ENCODE peak calls at places on chromosomes 6 and 20, in five cellular contexts. S is esophagus muscularis mucosa, O is cardiac muscle cell, Y is neural progenitor cell, H is right cardiac atrium. W is an unnamed sample. For H3K4me1, the result is how much of the 10 kb centered on the place peaks cover.

GRCh38 chr6:33816911-33817310 is 13.1 kb upstream of the MLN start:
- DNase-seq in S (no peak), H (no peak), O (no peak), Y (no peak), W (no peak)

GRCh38 chr20:36102809-36103596 is 51.5 kb upstream of the EPB41L1 start:
- DNase-seq in S (no peak), H (no peak), O (peak), Y (no peak), W (peak)

GRCh38 chr20:18005170-18005989 is 36.6 kb downstream of the MGME1 start:
- DNase-seq in O (no peak), H (no peak), S (no peak), Y (no peak), W (no peak)

GRCh38 chr20:33902011-33902410 is 90.9 kb downstream of the CHMP4B start:
- DNase-seq in O (no peak), S (no peak), Y (no peak), H (no peak), W (no peak)

GRCh38 chr6:99349620-99350141 is at the start of gene FAXC:
- DNase-seq in O (peak), H (peak), Y (peak), S (no peak), W (peak)

GRCh38 chr6:33206864-33207568 is 1.3 kb upstream of the RING1 start:
- DNase-seq in Y (peak), O (no peak), H (no peak), S (no peak), W (peak)

GRCh38 chr6:38212116-38212515 is 392.6 kb downstream of the ZFAND3 start:
- DNase-seq in Y (no peak), H (no peak), S (peak), O (no peak), W (no peak)

GRCh38 chr20:35404614-35405259 is 7.0 kb downstream of the UQCC1 start:
- DNase-seq in O (no peak), Y (no peak), S (no peak), H (no peak), W (no peak)

GRCh38 chr6:15077964-15078363 is 167.9 kb upstream of the JARID2 start:
- DNase-seq in H (no peak), O (no peak), Y (peak), S (no peak), W (no peak)

GRCh38 chr20:44501448-44501847 is 20.4 kb downstream of the SERINC3 start:
- DNase-seq in S (no peak), Y (no peak), H (no peak), O (peak), W (no peak)

GRCh38 chr20:17680128-17680835 is 1.8 kb downstream of the RRBP1 start:
- DNase-seq in Y (peak), H (peak), O (peak), S (no peak), W (peak)

GRCh38 chr20:64162239-64162621 is 2.0 kb upstream of the MYT1 start:
- DNase-seq in S (no peak), O (no peak), Y (no peak), H (no peak), W (no peak)

GRCh38 chr20:47030271-47030810 is 135.7 kb downstream of the EYA2 start:
- DNase-seq in S (no peak), H (no peak), O (no peak), Y (no peak), W (no peak)

GRCh38 chr6:13238017-13238416 is 90.3 kb downstream of the TBC1D7 start:
- DNase-seq in Y (no peak), O (no peak), S (no peak), H (no peak), W (no peak)

GRCh38 chr20:37123441-37123840 is 27.6 kb upstream of the RBL1 start:
- DNase-seq in Y (no peak), H (no peak), O (no peak), S (no peak), W (no peak)

GRCh38 chr6:138032571-138032970 is 74.6 kb downstream of the PERP start:
- DNase-seq in H (no peak), Y (no peak), S (peak), O (no peak), W (no peak)

GRCh38 chr6:167078745-167079144 is 44.2 kb upstream of the CCR6 start:
- DNase-seq in Y (no peak), O (no peak), H (no peak), S (no peak), W (no peak)

GRCh38 chr6:133247581-133247980 is 6.4 kb downstream of the EYA4 start:
- DNase-seq in S (no peak), H (no peak), Y (no peak), O (no peak), W (no peak)

GRCh38 chr20:9330151-9330550 is 184.2 kb upstream of the LAMP5 start:
- DNase-seq in Y (no peak), H (no peak), S (no peak), O (no peak), W (peak)

GRCh38 chr20:48285656-48286055 is 500.4 kb upstream of the SULF2 start:
- DNase-seq in H (no peak), Y (no peak), O (no peak), S (no peak), W (no peak)

GRCh38 chr20:49380245-49380875 is 102.1 kb downstream of the KCNB1 start:
- DNase-seq in Y (peak), H (no peak), S (no peak), O (no peak), W (no peak)

GRCh38 chr20:61587910-61588309 is 335.8 kb downstream of the CDH4 start:
- DNase-seq in H (no peak), S (no peak), Y (no peak), O (no peak), W (no peak)

GRCh38 chr6:5150676-5151075 is 65.5 kb downstream of the PPP1R3G start:
- DNase-seq in Y (no peak), S (no peak), O (no peak), H (no peak), W (no peak)

GRCh38 chr6:151442359-151442758 is 9.6 kb downstream of the RMND1 start:
- DNase-seq in Y (no peak), O (no peak), S (no peak), H (no peak), W (no peak)

GRCh38 chr6:64672131-64672530 is 1034.9 kb downstream of the EYS start:
- DNase-seq in Y (no peak), O (peak), S (no peak), H (no peak), W (no peak)

DNA sequence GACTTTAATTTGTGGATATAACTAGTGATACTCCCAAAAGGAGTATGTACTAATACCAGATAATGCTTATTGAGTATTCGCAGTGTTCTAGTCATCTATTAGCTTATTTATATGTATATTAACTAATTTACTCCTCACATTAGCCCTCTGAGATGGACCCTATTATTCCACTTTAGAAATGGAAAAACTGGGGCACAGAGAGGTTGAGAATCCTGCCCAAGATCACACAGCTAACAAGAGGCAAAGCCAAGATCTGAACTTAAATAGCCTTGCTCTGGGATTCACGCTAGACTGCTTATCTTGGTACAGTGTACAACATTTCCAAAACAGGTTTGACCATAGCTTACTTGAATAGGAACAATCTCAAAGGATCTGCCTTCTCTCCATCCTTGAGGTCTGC is 8.5 kb upstream of the SPO11 start:
- DNase-seq in O (no peak), S (no peak), Y (no peak), H (no peak), W (no peak)
- H3K4me1 ChIP-seq in O (under half), S (under half), Y (under half), H (under half), W (under half)

DNA sequence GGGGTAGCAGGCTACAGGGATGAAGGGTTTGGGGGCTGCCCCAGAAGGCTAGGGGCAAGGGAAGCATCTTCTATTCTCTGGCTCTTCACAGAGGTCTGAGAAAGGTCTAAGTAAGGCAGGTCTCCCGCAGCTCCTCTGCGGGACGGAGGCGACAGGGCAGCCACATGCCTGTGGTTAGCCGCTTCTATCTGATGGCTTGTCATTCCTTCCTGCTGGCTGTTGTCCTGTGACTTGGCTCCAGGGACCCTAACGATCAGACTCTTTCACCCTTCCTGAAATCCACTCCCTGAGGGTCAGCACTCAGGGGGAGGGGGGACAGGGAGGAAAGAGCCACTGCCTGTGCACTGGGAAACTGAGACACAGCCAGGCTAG is 673 bp downstream of the CST7 start:
- DNase-seq in H (no peak), Y (no peak), O (no peak), S (no peak), W (no peak)
- H3K4me1 ChIP-seq in H (under half), Y (under half), O (under half), S (under half), W (under half)

GRCh38 chr20:658731-659291 is 5.8 kb upstream of the SRXN1 start:
- DNase-seq in Y (no peak), O (no peak), H (no peak), S (no peak), W (no peak)
- H3K4me1 ChIP-seq in Y (under half), O (under half), H (under half), S (under half), W (under half)

GRCh38 chr6:16760536-16761468 is at the start of gene ATXN1:
- DNase-seq in O (peak), Y (peak), H (peak), S (no peak), W (peak)
- H3K4me1 ChIP-seq in O (under half), Y (under half), H (under half), S (under half), W (under half)

DNA sequence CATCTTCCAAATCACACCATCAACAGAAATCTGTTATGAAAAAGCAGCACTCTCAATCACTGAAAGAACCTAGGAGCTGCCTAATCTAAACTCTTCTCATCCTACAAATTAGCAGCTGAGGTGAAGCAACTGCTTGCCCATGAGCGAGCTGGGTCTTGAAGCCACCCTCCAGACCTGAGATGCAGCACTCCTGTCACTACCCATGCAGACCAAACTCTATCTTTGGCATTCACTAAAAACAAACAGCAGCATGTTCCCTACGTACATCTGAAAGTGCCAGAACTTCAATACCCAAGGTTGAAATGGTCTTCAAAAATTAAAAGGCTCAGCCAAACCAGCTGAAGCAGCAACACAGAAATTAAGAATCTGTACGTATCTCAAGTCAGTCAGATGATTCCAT is 14.3 kb downstream of the ADNP start:
- DNase-seq in S (no peak), Y (no peak), H (no peak), O (no peak), W (no peak)
- H3K4me1 ChIP-seq in S (half or more), Y (under half), H (under half), O (under half), W (under half)

GRCh38 chr20:8248051-8248450 is 116.0 kb downstream of the PLCB1 start:
- DNase-seq in H (no peak), O (no peak), Y (no peak), S (no peak), W (no peak)

GRCh38 chr20:8244637-8245036 is 112.6 kb downstream of the PLCB1 start:
- DNase-seq in Y (no peak), H (no peak), S (no peak), O (peak), W (no peak)

GRCh38 chr20:8242827-8243764 is 111.0 kb downstream of the PLCB1 start:
- DNase-seq in S (no peak), Y (no peak), O (peak), H (no peak), W (no peak)

GRCh38 chr20:8246701-8247100 is 114.6 kb downstream of the PLCB1 start:
- DNase-seq in H (no peak), O (no peak), S (no peak), Y (no peak), W (no peak)

DNA sequence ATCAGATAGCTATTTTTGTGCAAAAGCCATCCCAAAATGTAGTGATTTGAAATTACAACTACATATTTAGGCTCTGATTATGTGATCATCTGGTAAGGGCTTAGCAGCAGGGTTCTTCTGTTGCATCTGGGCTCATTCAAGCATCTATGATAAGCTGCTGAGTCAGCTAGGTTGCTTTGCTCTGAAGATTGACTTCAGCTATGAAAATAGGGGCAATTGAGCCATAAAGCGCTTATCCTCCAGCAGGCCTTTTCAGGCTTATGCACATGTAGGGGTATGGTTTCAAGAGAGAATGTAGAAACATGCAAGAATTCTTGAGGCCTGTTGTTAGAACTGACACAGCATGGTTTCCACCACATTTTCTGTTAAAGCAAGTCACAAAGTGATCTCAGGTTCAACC is 114.1 kb downstream of the PLCB1 start:
- DNase-seq in H (no peak), S (no peak), O (no peak), Y (no peak), W (no peak)
- H3K4me1 ChIP-seq in H (under half), S (under half), O (under half), Y (under half), W (under half)

GRCh38 chr6:111743318-111743717 is 129.9 kb downstream of the FYN start:
- DNase-seq in Y (no peak), S (no peak), O (no peak), H (no peak), W (no peak)

GRCh38 chr6:111745636-111746035 is 127.6 kb downstream of the FYN start:
- DNase-seq in S (no peak), Y (no peak), H (no peak), O (no peak), W (no peak)

GRCh38 chr6:111743859-111744692 is 129.2 kb downstream of the FYN start:
- DNase-seq in Y (no peak), H (peak), S (no peak), O (peak), W (no peak)

GRCh38 chr6:111746983-111747773 is 126.1 kb downstream of the FYN start:
- DNase-seq in S (no peak), O (no peak), H (no peak), Y (no peak), W (no peak)

GRCh38 chr6:111745186-111745585 is 128.1 kb downstream of the FYN start:
- DNase-seq in Y (no peak), H (no peak), S (no peak), O (no peak), W (no peak)
- H3K4me1 ChIP-seq in Y (under half), H (under half), S (half or more), O (under half), W (under half)